ENCODE peak calls at places on chromosomes 2 and 18, in four cellular contexts. J is colonic mucosa, F is neural progenitor cell, E is stomach. K is an unnamed sample.

GRCh38 chr2:189661957-189662321 is 680 bp downstream of the ASNSD1 start:
- DNase-seq in E (no peak), J (no peak), F (no peak), K (no peak)

GRCh38 chr2:177888581-177888980 is 184.0 kb downstream of the PDE11A start:
- DNase-seq in J (no peak), E (no peak), F (no peak), K (no peak)

GRCh38 chr2:62577994-62578836 is 72.2 kb upstream of the TMEM17 start:
- DNase-seq in F (no peak), J (no peak), E (no peak), K (no peak)

GRCh38 chr18:69758458-69758857 is 189.2 kb downstream of the CD226 start:
- DNase-seq in E (no peak), F (no peak), J (no peak), K (no peak)

GRCh38 chr2:114022360-114023085 is 132.6 kb downstream of the ACTR3 start:
- DNase-seq in F (no peak), J (no peak), E (no peak), K (no peak)

GRCh38 chr2:11495844-11496271 is 29.9 kb upstream of the E2F6 start:
- DNase-seq in J (no peak), F (peak; percentile 76), E (no peak), K (no peak)

GRCh38 chr18:37529863-37530262 is 35.7 kb downstream of the CELF4 start:
- DNase-seq in J (no peak), F (no peak), E (no peak), K (peak; percentile 7)

GRCh38 chr2:86201951-86202692 is 2.9 kb downstream of the MRPL35 start:
- DNase-seq in E (no peak), J (no peak), F (no peak), K (no peak)

GRCh38 chr18:33231474-33232317 is 208.8 kb downstream of the CCDC178 start:
- DNase-seq in E (peak; percentile 71), F (peak; percentile 92), J (peak; percentile 82), K (peak; percentile 51)

GRCh38 chr18:32086866-32087265 is 4.8 kb upstream of the RNF138 start:
- DNase-seq in J (no peak), F (no peak), E (no peak), K (no peak)

GRCh38 chr2:200305797-200306718 is at the start of gene SPATS2L:
- DNase-seq in E (peak; percentile 69), J (peak; percentile 82), F (peak; percentile 70), K (peak; percentile 87)

GRCh38 chr2:102355526-102356380 is at the start of gene IL18R1:
- DNase-seq in J (peak; percentile 76), F (peak; percentile 89), E (peak; percentile 85), K (peak; percentile 86)

GRCh38 chr2:239932881-239933735 is 92.0 kb downstream of the NDUFA10 start:
- DNase-seq in J (no peak), F (no peak), E (peak; percentile 20), K (peak; percentile 25)

GRCh38 chr18:36572135-36572856 is 256.5 kb downstream of the TPGS2 start:
- DNase-seq in E (no peak), F (peak; percentile 70), J (peak; percentile 63), K (peak; percentile 82)

GRCh38 chr2:73821227-73821626 is 7.5 kb upstream of the STAMBP start:
- DNase-seq in E (no peak), J (no peak), F (no peak), K (no peak)

GRCh38 chr2:138615257-138615656 is 113.7 kb downstream of the SPOPL start:
- DNase-seq in E (no peak), J (no peak), F (no peak), K (no peak)

GRCh38 chr18:6414723-6415362 is at the start of gene L3MBTL4:
- DNase-seq in J (peak; percentile 56), E (peak; percentile 69), F (peak; percentile 53), K (peak; percentile 62)

GRCh38 chr18:36066001-36066400 is 1.4 kb downstream of the RPRD1A start:
- DNase-seq in F (no peak), J (no peak), E (no peak), K (no peak)

GRCh38 chr2:85437488-85438290 is 19.2 kb downstream of the SH2D6 start:
- DNase-seq in E (peak; percentile 93), F (peak; percentile 70), J (peak; percentile 79), K (peak; percentile 87)

GRCh38 chr18:402129-402528 is 98.4 kb downstream of the COLEC12 start:
- DNase-seq in J (no peak), F (no peak), E (no peak), K (no peak)
- H3K9me3 ChIP-seq in J (no peaks in the 10 kb centered on the region), F (peaks cover 6% of the 10 kb centered on the region), E (no peaks in the 10 kb centered on the region), K (peaks cover 15% of the 10 kb centered on the region)

DNA sequence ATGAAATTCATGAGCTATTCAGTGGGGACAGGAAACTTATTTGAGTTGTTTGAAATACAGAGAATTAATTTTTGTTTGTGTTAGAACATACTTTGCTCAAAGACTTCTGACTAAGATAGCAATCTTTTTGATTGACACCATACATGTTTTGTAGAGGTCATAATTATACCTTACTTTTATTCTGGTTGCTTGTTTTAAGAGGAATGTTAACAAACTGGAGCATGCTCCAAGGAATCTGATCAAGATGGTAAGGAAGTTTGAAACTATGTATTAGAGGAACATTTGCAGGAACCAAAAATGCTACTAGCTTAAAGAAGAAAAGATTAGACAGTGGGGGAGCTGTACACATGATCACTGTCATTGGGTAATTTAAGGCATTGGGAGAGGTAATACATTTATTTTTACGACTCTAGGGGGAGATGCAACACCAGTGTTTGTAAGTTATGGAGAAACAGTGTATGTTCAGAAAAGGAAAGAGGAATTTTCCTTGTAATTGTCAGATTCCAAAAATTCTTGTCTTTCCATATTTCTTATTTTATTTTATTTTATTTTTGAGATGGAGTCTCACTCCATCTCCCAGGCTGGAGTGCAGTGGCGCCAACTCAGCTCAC is 8.0 kb downstream of the AGFG1 start:
- DNase-seq in J (no peak), E (no peak), F (no peak), K (no peak)
- TF ChIP-seq CTCF in J (no peak), E (no peak), F (no peak), K (no peak)

DNA sequence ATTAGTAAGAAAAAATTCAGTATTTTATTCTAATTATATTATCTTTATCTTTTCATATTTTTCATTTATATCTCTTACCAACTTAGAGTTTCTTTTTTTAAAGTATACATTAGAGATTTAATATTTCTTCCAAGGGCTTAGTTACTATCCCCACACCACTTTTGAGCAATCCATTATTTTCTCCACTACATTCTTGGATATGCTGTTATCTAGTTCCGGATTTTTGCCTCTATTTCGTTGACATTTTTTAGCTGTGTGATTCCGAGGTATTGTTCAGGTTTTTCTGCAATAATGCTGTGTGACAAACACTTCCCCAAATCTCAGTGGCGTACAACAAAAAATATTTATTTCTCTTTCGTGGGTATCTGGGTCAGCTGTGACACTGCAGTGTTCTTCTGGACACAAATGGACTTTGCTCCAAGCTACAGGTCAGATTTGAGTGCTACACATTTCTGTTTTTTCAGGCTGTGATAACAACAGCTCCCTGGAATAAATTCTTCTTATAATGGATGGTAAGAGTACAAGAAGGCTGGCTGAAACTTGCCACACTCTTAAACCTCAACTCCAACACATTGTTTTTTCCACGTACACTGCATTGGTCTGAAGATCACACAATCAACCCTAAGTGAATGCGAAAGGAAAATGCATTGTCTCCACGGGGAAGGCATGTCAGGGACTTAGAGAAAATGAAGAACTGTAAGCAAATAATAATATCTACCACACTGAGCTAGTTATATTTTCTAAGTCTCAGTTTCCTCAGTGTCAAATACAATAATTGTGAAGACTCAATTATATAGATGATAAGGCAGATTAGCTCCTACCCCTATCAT is 50.9 kb upstream of the PSMD14 start:
- DNase-seq in F (no peak), E (no peak), J (no peak), K (no peak)
- H3K4me3 ChIP-seq in F (no peak overlapping the region), E (no peak overlapping the region), J (no peak overlapping the region), K (no peak overlapping the region)

GRCh38 chr18:72201032-72201431 is 343.1 kb downstream of the CBLN2 start:
- DNase-seq in J (no peak), F (no peak), E (no peak), K (no peak)

GRCh38 chr18:72194072-72194471 is 350.1 kb downstream of the CBLN2 start:
- DNase-seq in J (no peak), E (no peak), F (no peak), K (no peak)

GRCh38 chr18:72197598-72197997 is 346.5 kb downstream of the CBLN2 start:
- DNase-seq in F (no peak), J (no peak), E (no peak), K (no peak)
- H3K9me3 ChIP-seq in F (no peaks in the 10 kb centered on the region), J (no peaks in the 10 kb centered on the region), E (no peaks in the 10 kb centered on the region), K (no peaks in the 10 kb centered on the region)

GRCh38 chr2:30807249-30807648 is at the start of gene CAPN13:
- DNase-seq in E (peak; percentile 84), J (peak; percentile 81), F (peak; percentile 15), K (peak; percentile 74)
- TF ChIP-seq CTCF in E (no peak), J (no peak), F (no peak), K (peak; percentile 39)

K was measured in mucosa of descending colon.